ENCODE peak calls at places on chromosomes 1 and 21, in five cellular contexts. W is RCC 7860; X is prostate gland; K is D341Med; J is stimulated activated CD4-positive, alpha-beta T cell treated with anti-CD3 and anti-CD28 coated beads, Interleukin-4, amount 100 ng/mL, for 24 hours. N is an unnamed sample.

GRCh38 chr1:84089470-84090261 is 54.4 kb upstream of the PRKACB start:
- DNase-seq in W (peak), X (no peak), K (no peak), J (no peak), N (no peak)

GRCh38 chr1:23742670-23743286 is 493 bp upstream of the ELOA start:
- DNase-seq in W (no peak), X (peak), K (no peak), J (peak), N (no peak)

GRCh38 chr21:23401278-23401677 is 2206.0 kb downstream of the MRPL39 start:
- DNase-seq in W (peak), X (no peak), K (no peak), J (no peak), N (no peak)

GRCh38 chr1:236870721-236871120 is 75.6 kb downstream of the MTR start:
- DNase-seq in W (no peak), X (no peak), K (no peak), J (no peak), N (no peak)

GRCh38 chr1:201330541-201330940 is 46.9 kb downstream of the TNNT2 start:
- DNase-seq in W (no peak), X (no peak), K (no peak), J (no peak), N (no peak)

GRCh38 chr1:119784127-119784781 is 15.5 kb upstream of the HMGCS2 start:
- DNase-seq in W (no peak), X (peak), K (no peak), J (no peak), N (no peak)

GRCh38 chr1:21897844-21898243 is 39.3 kb downstream of the HSPG2 start:
- DNase-seq in W (no peak), X (no peak), K (no peak), J (no peak), N (no peak)

GRCh38 chr21:44592446-44593365 is at the start of gene KRTAP10-6:
- DNase-seq in W (no peak), X (no peak), K (no peak), J (no peak), N (no peak)

GRCh38 chr1:198700396-198700795 is 61.6 kb downstream of the PTPRC start:
- DNase-seq in W (no peak), X (no peak), K (no peak), J (no peak), N (no peak)

GRCh38 chr21:14900058-14900457 is 164.7 kb downstream of the NRIP1 start:
- DNase-seq in W (peak), X (no peak), K (no peak), J (no peak), N (no peak)

GRCh38 chr1:171251741-171252300 is 3.5 kb downstream of the FMO1 start:
- DNase-seq in W (no peak), X (no peak), K (peak), J (no peak), N (no peak)

GRCh38 chr1:61839702-61840101 is 97.4 kb downstream of the PATJ start:
- DNase-seq in W (peak), X (no peak), K (no peak), J (no peak), N (no peak)

GRCh38 chr1:68000191-68000590 is 50.2 kb downstream of the DIRAS3 start:
- DNase-seq in W (no peak), X (no peak), K (no peak), J (no peak), N (no peak)

GRCh38 chr1:205458777-205459566 is 3.1 kb upstream of the BLACAT1 start:
- DNase-seq in W (no peak), X (no peak), K (no peak), J (peak), N (peak)

GRCh38 chr1:48889088-48889487 is 112.4 kb upstream of the BEND5 start:
- DNase-seq in W (no peak), X (no peak), K (no peak), J (no peak), N (no peak)

GRCh38 chr21:29313662-29314408 is 15.1 kb downstream of the BACH1 start:
- DNase-seq in W (no peak), X (no peak), K (no peak), J (no peak), N (no peak)

GRCh38 chr1:66445492-66446181 is 88.3 kb upstream of the SGIP1 start:
- DNase-seq in W (no peak), X (no peak), K (no peak), J (peak), N (peak)

GRCh38 chr1:39902121-39902807 is 547 bp upstream of the MYCL start:
- DNase-seq in W (no peak), X (peak), K (peak), J (peak), N (peak)

GRCh38 chr1:109803901-109804331 is 40.2 kb upstream of the EPS8L3 start:
- DNase-seq in W (no peak), X (no peak), K (no peak), J (no peak), N (peak)

GRCh38 chr1:208145167-208145566 is 99.0 kb downstream of the PLXNA2 start:
- DNase-seq in W (no peak), X (no peak), K (peak), J (no peak), N (no peak)

GRCh38 chr1:31792116-31792515 is 23.7 kb downstream of the SPOCD1 start:
- DNase-seq in W (no peak), X (no peak), K (peak), J (no peak), N (no peak)

GRCh38 chr1:17192394-17193221 is 12.3 kb upstream of the PADI1 start:
- DNase-seq in W (no peak), X (no peak), K (peak), J (no peak), N (no peak)

GRCh38 chr1:245645406-245645805 is 490.6 kb downstream of the KIF26B start:
- DNase-seq in W (no peak), X (no peak), K (no peak), J (no peak), N (no peak)

GRCh38 chr1:108556079-108556478 is 3.8 kb upstream of the EEIG2 start:
- DNase-seq in W (no peak), X (no peak), K (no peak), J (no peak), N (no peak)

GRCh38 chr1:234435620-234436019 is 43.4 kb downstream of the TARBP1 start:
- DNase-seq in W (no peak), X (no peak), K (no peak), J (no peak), N (no peak)

GRCh38 chr21:35575280-35575915 is 484.9 kb downstream of the SETD4 start:
- DNase-seq in W (peak), X (no peak), K (no peak), J (no peak), N (no peak)

GRCh38 chr1:222892137-222892763 is 77.4 kb downstream of the DISP1 start:
- DNase-seq in W (peak), X (no peak), K (no peak), J (no peak), N (no peak)

GRCh38 chr1:43834280-43835140 is 99.1 kb upstream of the ARTN start:
- DNase-seq in W (peak), X (no peak), K (no peak), J (no peak), N (no peak)

GRCh38 chr1:24557711-24558121 is 1.8 kb downstream of the NCMAP start:
- DNase-seq in W (no peak), X (no peak), K (no peak), J (no peak), N (no peak)

GRCh38 chr1:20992327-20993056 is 184.2 kb downstream of the EIF4G3 start:
- DNase-seq in W (no peak), X (no peak), K (no peak), J (no peak), N (no peak)

GRCh38 chr1:4599951-4600481 is 54.4 kb upstream of the AJAP1 start:
- DNase-seq in W (no peak), X (no peak), K (no peak), J (no peak), N (no peak)

GRCh38 chr21:41677671-41678015 is 89.2 kb downstream of the RIPK4 start:
- DNase-seq in W (no peak), X (no peak), K (no peak), J (no peak), N (no peak)

GRCh38 chr1:230215529-230215928 is 148.5 kb downstream of the GALNT2 start:
- DNase-seq in W (no peak), X (no peak), K (no peak), J (no peak), N (no peak)

N was measured in DND-41.